ENCODE peak calls at places on chromosomes 1 and 21, in ten cellular contexts. One of them, this sample, is unnamed.

GRCh38 chr1:209860293-209860881 is 32.6 kb downstream of the UTP25 start:
- DNase-seq in endodermal cell: peak
- DNase-seq in GM06990: peak
- DNase-seq in dorsolateral prefrontal cortex: peak
- DNase-seq in transverse colon: peak
- DNase-seq in adrenal gland: peak
- DNase-seq in stomach: peak
- DNase-seq in CD4-positive, alpha-beta T cell: peak
- DNase-seq in brain microvascular endothelial cell: peak
- DNase-seq in foreskin fibroblast: peak
- DNase-seq in this sample: peak

GRCh38 chr1:15158506-15159165 is 5.1 kb downstream of the TMEM51 start:
- DNase-seq in GM06990: no peak
- DNase-seq in adrenal gland: peak
- DNase-seq in transverse colon: no peak
- DNase-seq in brain microvascular endothelial cell: peak
- DNase-seq in foreskin fibroblast: peak
- DNase-seq in endodermal cell: no peak
- DNase-seq in dorsolateral prefrontal cortex: no peak
- DNase-seq in CD4-positive, alpha-beta T cell: no peak
- DNase-seq in stomach: no peak
- DNase-seq in this sample: no peak

GRCh38 chr1:22527555-22528296 is 35.6 kb upstream of the EPHA8 start:
- DNase-seq in dorsolateral prefrontal cortex: no peak
- DNase-seq in stomach: no peak
- DNase-seq in foreskin fibroblast: peak
- DNase-seq in transverse colon: no peak
- DNase-seq in adrenal gland: no peak
- DNase-seq in endodermal cell: peak
- DNase-seq in brain microvascular endothelial cell: no peak
- DNase-seq in GM06990: no peak
- DNase-seq in CD4-positive, alpha-beta T cell: no peak
- DNase-seq in this sample: no peak

GRCh38 chr1:21254335-21254951 is 35.8 kb downstream of the ECE1 start:
- DNase-seq in transverse colon: peak
- DNase-seq in adrenal gland: no peak
- DNase-seq in foreskin fibroblast: peak
- DNase-seq in CD4-positive, alpha-beta T cell: no peak
- DNase-seq in GM06990: no peak
- DNase-seq in dorsolateral prefrontal cortex: peak
- DNase-seq in endodermal cell: no peak
- DNase-seq in brain microvascular endothelial cell: no peak
- DNase-seq in stomach: no peak
- DNase-seq in this sample: no peak

GRCh38 chr21:43194303-43195130 is 25.7 kb downstream of the CRYAA start:
- DNase-seq in transverse colon: no peak
- DNase-seq in brain microvascular endothelial cell: no peak
- DNase-seq in foreskin fibroblast: no peak
- DNase-seq in dorsolateral prefrontal cortex: no peak
- DNase-seq in stomach: no peak
- DNase-seq in endodermal cell: peak
- DNase-seq in CD4-positive, alpha-beta T cell: no peak
- DNase-seq in GM06990: no peak
- DNase-seq in adrenal gland: no peak
- DNase-seq in this sample: peak

GRCh38 chr1:156462954-156463795 is 37.4 kb downstream of the MEF2D start:
- DNase-seq in dorsolateral prefrontal cortex: no peak
- DNase-seq in brain microvascular endothelial cell: no peak
- DNase-seq in transverse colon: no peak
- DNase-seq in foreskin fibroblast: no peak
- DNase-seq in endodermal cell: peak
- DNase-seq in stomach: no peak
- DNase-seq in adrenal gland: no peak
- DNase-seq in CD4-positive, alpha-beta T cell: no peak
- DNase-seq in GM06990: no peak
- DNase-seq in this sample: no peak

GRCh38 chr1:228691926-228692325 is 43.4 kb upstream of the RHOU start:
- DNase-seq in GM06990: no peak
- DNase-seq in dorsolateral prefrontal cortex: no peak
- DNase-seq in transverse colon: peak
- DNase-seq in endodermal cell: no peak
- DNase-seq in foreskin fibroblast: peak
- DNase-seq in CD4-positive, alpha-beta T cell: peak
- DNase-seq in stomach: peak
- DNase-seq in brain microvascular endothelial cell: peak
- DNase-seq in adrenal gland: no peak
- DNase-seq in this sample: no peak

GRCh38 chr21:46024983-46025860 is 43.7 kb downstream of the COL6A1 start:
- DNase-seq in endodermal cell: no peak
- DNase-seq in foreskin fibroblast: peak
- DNase-seq in adrenal gland: no peak
- DNase-seq in dorsolateral prefrontal cortex: no peak
- DNase-seq in stomach: no peak
- DNase-seq in GM06990: no peak
- DNase-seq in transverse colon: no peak
- DNase-seq in brain microvascular endothelial cell: peak
- DNase-seq in CD4-positive, alpha-beta T cell: no peak
- DNase-seq in this sample: no peak

GRCh38 chr1:41387667-41388091 is 26.4 kb downstream of the FOXO6 start:
- DNase-seq in dorsolateral prefrontal cortex: no peak
- DNase-seq in endodermal cell: peak
- DNase-seq in foreskin fibroblast: peak
- DNase-seq in brain microvascular endothelial cell: peak
- DNase-seq in GM06990: no peak
- DNase-seq in CD4-positive, alpha-beta T cell: no peak
- DNase-seq in stomach: peak
- DNase-seq in transverse colon: peak
- DNase-seq in adrenal gland: peak
- DNase-seq in this sample: no peak

DNA sequence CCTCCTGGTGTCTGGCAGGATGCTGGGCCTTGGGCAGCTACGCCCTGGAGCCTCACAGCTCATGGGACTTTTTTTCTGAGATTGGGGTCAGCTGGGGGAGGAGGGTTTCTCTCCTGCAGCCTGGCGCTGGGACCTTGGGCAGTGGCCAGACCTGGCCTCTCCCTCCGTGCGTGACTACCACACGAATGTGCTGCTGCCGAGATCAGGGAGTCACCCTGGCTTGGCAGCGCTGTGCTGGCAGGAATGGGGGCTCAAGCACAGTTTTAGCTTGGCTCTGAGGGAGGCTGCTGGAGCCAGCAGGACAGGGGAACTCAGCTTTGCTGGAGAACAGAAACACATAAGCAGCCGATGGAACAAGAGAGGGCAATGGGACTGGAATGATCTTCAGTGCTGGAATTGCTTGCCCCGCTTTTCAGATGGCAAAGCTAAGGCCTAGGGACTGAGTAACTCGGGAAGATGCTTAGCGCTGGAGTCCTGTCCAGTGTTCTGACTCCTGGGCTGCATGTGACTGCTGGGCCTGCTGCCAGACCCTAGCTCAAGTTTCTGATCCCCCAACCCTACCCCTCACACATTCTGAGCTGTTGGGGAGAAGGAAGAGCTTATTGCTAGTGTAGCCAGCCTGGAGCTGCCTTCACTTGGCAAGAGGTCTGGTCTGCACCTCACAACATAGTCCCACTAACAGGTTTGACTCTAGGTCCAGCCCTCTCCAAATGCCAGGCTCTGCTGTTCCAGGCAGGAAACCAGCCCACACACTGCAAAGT is 69.9 kb downstream of the NAV1 start:
- DNase-seq in brain microvascular endothelial cell: no peak
- DNase-seq in endodermal cell: no peak
- DNase-seq in GM06990: no peak
- DNase-seq in stomach: no peak
- DNase-seq in dorsolateral prefrontal cortex: no peak
- DNase-seq in transverse colon: no peak
- DNase-seq in CD4-positive, alpha-beta T cell: no peak
- DNase-seq in adrenal gland: no peak
- DNase-seq in foreskin fibroblast: peak
- DNase-seq in this sample: no peak
- TF ChIP-seq CTCF in brain microvascular endothelial cell: no peak
- TF ChIP-seq CTCF in endodermal cell: no peak
- TF ChIP-seq CTCF in GM06990: no peak
- TF ChIP-seq CTCF in stomach: no peak
- TF ChIP-seq CTCF in dorsolateral prefrontal cortex: no peak
- TF ChIP-seq CTCF in transverse colon: no peak
- TF ChIP-seq CTCF in CD4-positive, alpha-beta T cell: no peak
- TF ChIP-seq CTCF in adrenal gland: no peak
- TF ChIP-seq CTCF in foreskin fibroblast: no peak
- TF ChIP-seq CTCF in this sample: no peak

GRCh38 chr1:153771841-153772593 is 3.2 kb upstream of the SLC27A3 start:
- DNase-seq in adrenal gland: no peak
- DNase-seq in endodermal cell: peak
- DNase-seq in CD4-positive, alpha-beta T cell: no peak
- DNase-seq in brain microvascular endothelial cell: no peak
- DNase-seq in transverse colon: no peak
- DNase-seq in GM06990: no peak
- DNase-seq in foreskin fibroblast: peak
- DNase-seq in stomach: no peak
- DNase-seq in dorsolateral prefrontal cortex: no peak
- DNase-seq in this sample: no peak
- TF ChIP-seq CTCF in adrenal gland: peak
- TF ChIP-seq CTCF in endodermal cell: peak
- TF ChIP-seq CTCF in CD4-positive, alpha-beta T cell: no peak
- TF ChIP-seq CTCF in brain microvascular endothelial cell: peak
- TF ChIP-seq CTCF in transverse colon: peak
- TF ChIP-seq CTCF in GM06990: peak
- TF ChIP-seq CTCF in foreskin fibroblast: peak
- TF ChIP-seq CTCF in stomach: no peak
- TF ChIP-seq CTCF in dorsolateral prefrontal cortex: peak
- TF ChIP-seq CTCF in this sample: peak

GRCh38 chr1:103363008-103363365 is 162.5 kb upstream of the RNPC3 start:
- DNase-seq in transverse colon: no peak
- DNase-seq in foreskin fibroblast: no peak
- DNase-seq in endodermal cell: no peak
- DNase-seq in CD4-positive, alpha-beta T cell: no peak
- DNase-seq in GM06990: no peak
- DNase-seq in dorsolateral prefrontal cortex: no peak
- DNase-seq in adrenal gland: no peak
- DNase-seq in brain microvascular endothelial cell: no peak
- DNase-seq in stomach: no peak
- DNase-seq in this sample: no peak

GRCh38 chr1:103365860-103366569 is 159.5 kb upstream of the RNPC3 start:
- DNase-seq in dorsolateral prefrontal cortex: no peak
- DNase-seq in stomach: no peak
- DNase-seq in brain microvascular endothelial cell: no peak
- DNase-seq in endodermal cell: no peak
- DNase-seq in adrenal gland: no peak
- DNase-seq in transverse colon: no peak
- DNase-seq in foreskin fibroblast: no peak
- DNase-seq in GM06990: no peak
- DNase-seq in CD4-positive, alpha-beta T cell: no peak
- DNase-seq in this sample: no peak

GRCh38 chr1:103371234-103371633 is 154.3 kb upstream of the RNPC3 start:
- DNase-seq in adrenal gland: peak
- DNase-seq in endodermal cell: no peak
- DNase-seq in brain microvascular endothelial cell: peak
- DNase-seq in dorsolateral prefrontal cortex: no peak
- DNase-seq in GM06990: no peak
- DNase-seq in stomach: no peak
- DNase-seq in transverse colon: no peak
- DNase-seq in foreskin fibroblast: peak
- DNase-seq in CD4-positive, alpha-beta T cell: no peak
- DNase-seq in this sample: no peak

GRCh38 chr1:103362348-103363007 is 163.0 kb upstream of the RNPC3 start:
- DNase-seq in CD4-positive, alpha-beta T cell: no peak
- DNase-seq in transverse colon: no peak
- DNase-seq in foreskin fibroblast: no peak
- DNase-seq in brain microvascular endothelial cell: no peak
- DNase-seq in adrenal gland: no peak
- DNase-seq in dorsolateral prefrontal cortex: no peak
- DNase-seq in GM06990: no peak
- DNase-seq in endodermal cell: no peak
- DNase-seq in stomach: no peak
- DNase-seq in this sample: no peak

GRCh38 chr1:103367186-103367585 is 158.3 kb upstream of the RNPC3 start:
- DNase-seq in stomach: no peak
- DNase-seq in transverse colon: no peak
- DNase-seq in dorsolateral prefrontal cortex: no peak
- DNase-seq in CD4-positive, alpha-beta T cell: no peak
- DNase-seq in adrenal gland: no peak
- DNase-seq in GM06990: no peak
- DNase-seq in endodermal cell: no peak
- DNase-seq in foreskin fibroblast: no peak
- DNase-seq in brain microvascular endothelial cell: no peak
- DNase-seq in this sample: no peak
- TF ChIP-seq CTCF in stomach: no peak
- TF ChIP-seq CTCF in transverse colon: no peak
- TF ChIP-seq CTCF in dorsolateral prefrontal cortex: no peak
- TF ChIP-seq CTCF in CD4-positive, alpha-beta T cell: no peak
- TF ChIP-seq CTCF in adrenal gland: no peak
- TF ChIP-seq CTCF in GM06990: no peak
- TF ChIP-seq CTCF in endodermal cell: no peak
- TF ChIP-seq CTCF in foreskin fibroblast: no peak
- TF ChIP-seq CTCF in brain microvascular endothelial cell: no peak
- TF ChIP-seq CTCF in this sample: no peak

GRCh38 chr1:117389284-117389683 is 22.0 kb downstream of the MAN1A2 start:
- DNase-seq in foreskin fibroblast: no peak
- DNase-seq in transverse colon: no peak
- DNase-seq in stomach: no peak
- DNase-seq in endodermal cell: no peak
- DNase-seq in GM06990: no peak
- DNase-seq in CD4-positive, alpha-beta T cell: no peak
- DNase-seq in adrenal gland: no peak
- DNase-seq in dorsolateral prefrontal cortex: no peak
- DNase-seq in brain microvascular endothelial cell: no peak
- DNase-seq in this sample: no peak
- TF ChIP-seq CTCF in foreskin fibroblast: no peak
- TF ChIP-seq CTCF in transverse colon: no peak
- TF ChIP-seq CTCF in stomach: no peak
- TF ChIP-seq CTCF in endodermal cell: no peak
- TF ChIP-seq CTCF in GM06990: no peak
- TF ChIP-seq CTCF in CD4-positive, alpha-beta T cell: no peak
- TF ChIP-seq CTCF in adrenal gland: no peak
- TF ChIP-seq CTCF in dorsolateral prefrontal cortex: no peak
- TF ChIP-seq CTCF in brain microvascular endothelial cell: no peak
- TF ChIP-seq CTCF in this sample: no peak

DNA sequence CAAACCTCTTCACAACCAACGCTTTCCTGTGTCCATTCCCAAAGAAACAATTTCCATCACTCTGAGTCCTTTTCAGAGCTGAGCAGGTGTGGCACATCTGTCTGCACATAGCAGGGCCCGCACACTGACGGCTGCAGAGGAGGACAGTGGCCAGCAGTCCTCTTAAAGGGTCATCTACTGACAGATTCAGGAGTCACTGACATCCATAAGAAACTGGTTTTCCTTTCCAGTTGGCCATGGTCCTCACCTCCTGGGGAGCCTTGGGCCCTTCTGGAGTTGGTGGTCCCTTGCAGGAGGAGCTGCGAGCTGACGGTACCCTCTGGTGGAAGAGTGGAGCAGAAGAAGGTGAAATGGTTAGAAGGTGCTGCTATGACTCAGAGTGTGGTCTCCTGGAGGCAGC is 278.4 kb upstream of the C1orf174 start:
- DNase-seq in stomach: no peak
- DNase-seq in endodermal cell: no peak
- DNase-seq in CD4-positive, alpha-beta T cell: no peak
- DNase-seq in transverse colon: no peak
- DNase-seq in dorsolateral prefrontal cortex: no peak
- DNase-seq in adrenal gland: no peak
- DNase-seq in foreskin fibroblast: no peak
- DNase-seq in GM06990: no peak
- DNase-seq in brain microvascular endothelial cell: no peak
- DNase-seq in this sample: peak
- TF ChIP-seq CTCF in stomach: no peak
- TF ChIP-seq CTCF in endodermal cell: peak
- TF ChIP-seq CTCF in CD4-positive, alpha-beta T cell: no peak
- TF ChIP-seq CTCF in transverse colon: no peak
- TF ChIP-seq CTCF in dorsolateral prefrontal cortex: no peak
- TF ChIP-seq CTCF in adrenal gland: no peak
- TF ChIP-seq CTCF in foreskin fibroblast: no peak
- TF ChIP-seq CTCF in GM06990: no peak
- TF ChIP-seq CTCF in brain microvascular endothelial cell: no peak
- TF ChIP-seq CTCF in this sample: no peak

GRCh38 chr1:81808760-81809159 is 8.0 kb downstream of the ADGRL2 start:
- DNase-seq in dorsolateral prefrontal cortex: no peak
- DNase-seq in adrenal gland: no peak
- DNase-seq in GM06990: no peak
- DNase-seq in stomach: no peak
- DNase-seq in brain microvascular endothelial cell: peak
- DNase-seq in foreskin fibroblast: peak
- DNase-seq in transverse colon: no peak
- DNase-seq in CD4-positive, alpha-beta T cell: no peak
- DNase-seq in endodermal cell: peak
- DNase-seq in this sample: no peak
- TF ChIP-seq CTCF in dorsolateral prefrontal cortex: no peak
- TF ChIP-seq CTCF in adrenal gland: no peak
- TF ChIP-seq CTCF in GM06990: no peak
- TF ChIP-seq CTCF in stomach: no peak
- TF ChIP-seq CTCF in brain microvascular endothelial cell: peak
- TF ChIP-seq CTCF in foreskin fibroblast: no peak
- TF ChIP-seq CTCF in transverse colon: no peak
- TF ChIP-seq CTCF in CD4-positive, alpha-beta T cell: no peak
- TF ChIP-seq CTCF in endodermal cell: peak
- TF ChIP-seq CTCF in this sample: peak